ENCODE peak calls at places on chromosomes 7 and 10, in six cellular contexts. One of them, this sample, is unnamed. For H3K27me3, the result is how much of the 10 kb centered on the place peaks cover.

GRCh38 chr10:60846173-60846572 is 67.9 kb downstream of the CDK1 start:
- DNase-seq in tibial artery: no peak
- DNase-seq in dorsolateral prefrontal cortex: no peak
- DNase-seq in GM23248: peak
- DNase-seq in CD4-positive, alpha-beta memory T cell: no peak
- DNase-seq in upper lobe of right lung: no peak
- DNase-seq in this sample: no peak

GRCh38 chr10:1034758-1035157 is 9.1 kb upstream of the IDI2 start:
- DNase-seq in tibial artery: no peak
- DNase-seq in dorsolateral prefrontal cortex: no peak
- DNase-seq in GM23248: no peak
- DNase-seq in CD4-positive, alpha-beta memory T cell: no peak
- DNase-seq in upper lobe of right lung: no peak
- DNase-seq in this sample: no peak

GRCh38 chr7:84412161-84412969 is 217.8 kb upstream of the SEMA3A start:
- DNase-seq in tibial artery: no peak
- DNase-seq in dorsolateral prefrontal cortex: no peak
- DNase-seq in GM23248: peak
- DNase-seq in CD4-positive, alpha-beta memory T cell: no peak
- DNase-seq in upper lobe of right lung: no peak
- DNase-seq in this sample: no peak

GRCh38 chr7:151109094-151110048 is 23.1 kb downstream of the AGAP3 start:
- DNase-seq in tibial artery: no peak
- DNase-seq in dorsolateral prefrontal cortex: no peak
- DNase-seq in GM23248: peak
- DNase-seq in CD4-positive, alpha-beta memory T cell: peak
- DNase-seq in upper lobe of right lung: no peak
- DNase-seq in this sample: no peak

GRCh38 chr10:67884842-67885680 is 605 bp downstream of the SIRT1 start:
- DNase-seq in tibial artery: peak
- DNase-seq in dorsolateral prefrontal cortex: peak
- DNase-seq in GM23248: peak
- DNase-seq in CD4-positive, alpha-beta memory T cell: peak
- DNase-seq in upper lobe of right lung: peak
- DNase-seq in this sample: peak

GRCh38 chr10:25493122-25493893 is 318.5 kb downstream of the GPR158 start:
- DNase-seq in tibial artery: no peak
- DNase-seq in dorsolateral prefrontal cortex: no peak
- DNase-seq in GM23248: peak
- DNase-seq in CD4-positive, alpha-beta memory T cell: no peak
- DNase-seq in upper lobe of right lung: no peak
- DNase-seq in this sample: no peak

GRCh38 chr10:24358022-24358421 is 149.1 kb downstream of the KIAA1217 start:
- DNase-seq in tibial artery: no peak
- DNase-seq in dorsolateral prefrontal cortex: no peak
- DNase-seq in GM23248: no peak
- DNase-seq in CD4-positive, alpha-beta memory T cell: no peak
- DNase-seq in upper lobe of right lung: no peak
- DNase-seq in this sample: no peak

GRCh38 chr10:3172081-3172445 is 519 bp downstream of the PITRM1 start:
- DNase-seq in tibial artery: no peak
- DNase-seq in dorsolateral prefrontal cortex: no peak
- DNase-seq in GM23248: peak
- DNase-seq in CD4-positive, alpha-beta memory T cell: no peak
- DNase-seq in upper lobe of right lung: peak
- DNase-seq in this sample: no peak

GRCh38 chr10:124231188-124232135 is 138.1 kb upstream of the CHST15 start:
- DNase-seq in tibial artery: no peak
- DNase-seq in dorsolateral prefrontal cortex: no peak
- DNase-seq in GM23248: no peak
- DNase-seq in CD4-positive, alpha-beta memory T cell: peak
- DNase-seq in upper lobe of right lung: no peak
- DNase-seq in this sample: no peak

GRCh38 chr7:22430457-22430856 is 69.5 kb downstream of the STEAP1B start:
- DNase-seq in tibial artery: no peak
- DNase-seq in dorsolateral prefrontal cortex: no peak
- DNase-seq in GM23248: peak
- DNase-seq in CD4-positive, alpha-beta memory T cell: no peak
- DNase-seq in upper lobe of right lung: no peak
- DNase-seq in this sample: no peak

GRCh38 chr7:26083113-26083512 is 68.9 kb upstream of the NFE2L3 start:
- DNase-seq in tibial artery: no peak
- DNase-seq in dorsolateral prefrontal cortex: no peak
- DNase-seq in GM23248: peak
- DNase-seq in CD4-positive, alpha-beta memory T cell: no peak
- DNase-seq in upper lobe of right lung: no peak
- DNase-seq in this sample: no peak

GRCh38 chr7:90222811-90223725 is 11.5 kb downstream of the STEAP2 start:
- DNase-seq in tibial artery: peak
- DNase-seq in dorsolateral prefrontal cortex: no peak
- DNase-seq in GM23248: peak
- DNase-seq in CD4-positive, alpha-beta memory T cell: no peak
- DNase-seq in upper lobe of right lung: no peak
- DNase-seq in this sample: no peak

GRCh38 chr7:73507556-73507955 is 14.5 kb downstream of the BAZ1B start:
- DNase-seq in tibial artery: no peak
- DNase-seq in dorsolateral prefrontal cortex: no peak
- DNase-seq in GM23248: peak
- DNase-seq in CD4-positive, alpha-beta memory T cell: no peak
- DNase-seq in upper lobe of right lung: no peak
- DNase-seq in this sample: no peak

GRCh38 chr7:55552320-55553086 is 19.8 kb downstream of the VOPP1 start:
- DNase-seq in tibial artery: no peak
- DNase-seq in dorsolateral prefrontal cortex: no peak
- DNase-seq in GM23248: peak
- DNase-seq in CD4-positive, alpha-beta memory T cell: no peak
- DNase-seq in upper lobe of right lung: no peak
- DNase-seq in this sample: no peak

GRCh38 chr10:129417882-129418281 is 49.2 kb upstream of the MGMT start:
- DNase-seq in tibial artery: no peak
- DNase-seq in dorsolateral prefrontal cortex: no peak
- DNase-seq in GM23248: peak
- DNase-seq in CD4-positive, alpha-beta memory T cell: no peak
- DNase-seq in upper lobe of right lung: no peak
- DNase-seq in this sample: no peak

GRCh38 chr10:47039558-47039905 is 128.3 kb downstream of the PTPN20 start:
- DNase-seq in tibial artery: no peak
- DNase-seq in dorsolateral prefrontal cortex: no peak
- DNase-seq in GM23248: no peak
- DNase-seq in CD4-positive, alpha-beta memory T cell: no peak
- DNase-seq in upper lobe of right lung: no peak
- DNase-seq in this sample: no peak

GRCh38 chr10:114304566-114305421 is 65.7 kb downstream of the VWA2 start:
- DNase-seq in tibial artery: no peak
- DNase-seq in dorsolateral prefrontal cortex: no peak
- DNase-seq in GM23248: peak
- DNase-seq in CD4-positive, alpha-beta memory T cell: peak
- DNase-seq in upper lobe of right lung: peak
- DNase-seq in this sample: peak

GRCh38 chr7:91941450-91941849 is 788 bp downstream of the AKAP9 start:
- DNase-seq in tibial artery: peak
- DNase-seq in dorsolateral prefrontal cortex: peak
- DNase-seq in GM23248: peak
- DNase-seq in CD4-positive, alpha-beta memory T cell: peak
- DNase-seq in upper lobe of right lung: no peak
- DNase-seq in this sample: peak

GRCh38 chr10:68700193-68700592 is 20.8 kb upstream of the CCAR1 start:
- DNase-seq in tibial artery: no peak
- DNase-seq in dorsolateral prefrontal cortex: no peak
- DNase-seq in GM23248: no peak
- DNase-seq in CD4-positive, alpha-beta memory T cell: no peak
- DNase-seq in upper lobe of right lung: no peak
- DNase-seq in this sample: no peak

GRCh38 chr10:110503528-110504110 is 5.9 kb downstream of the DUSP5 start:
- DNase-seq in tibial artery: no peak
- DNase-seq in dorsolateral prefrontal cortex: no peak
- DNase-seq in GM23248: no peak
- DNase-seq in CD4-positive, alpha-beta memory T cell: no peak
- DNase-seq in upper lobe of right lung: no peak
- DNase-seq in this sample: no peak

GRCh38 chr10:68826764-68827591 is at the start of gene STOX1:
- DNase-seq in tibial artery: no peak
- DNase-seq in dorsolateral prefrontal cortex: peak
- DNase-seq in GM23248: peak
- DNase-seq in CD4-positive, alpha-beta memory T cell: peak
- DNase-seq in upper lobe of right lung: peak
- DNase-seq in this sample: peak

GRCh38 chr10:122149607-122150505 is 121.2 kb upstream of the BTBD16 start:
- DNase-seq in tibial artery: peak
- DNase-seq in dorsolateral prefrontal cortex: no peak
- DNase-seq in GM23248: peak
- DNase-seq in CD4-positive, alpha-beta memory T cell: no peak
- DNase-seq in upper lobe of right lung: no peak
- DNase-seq in this sample: no peak

GRCh38 chr10:35464805-35465456 is 128.6 kb downstream of the CCNY start:
- DNase-seq in tibial artery: no peak
- DNase-seq in dorsolateral prefrontal cortex: no peak
- DNase-seq in GM23248: peak
- DNase-seq in CD4-positive, alpha-beta memory T cell: no peak
- DNase-seq in upper lobe of right lung: no peak
- DNase-seq in this sample: no peak

GRCh38 chr10:114905450-114905849 is 32.5 kb upstream of the TRUB1 start:
- DNase-seq in tibial artery: no peak
- DNase-seq in dorsolateral prefrontal cortex: no peak
- DNase-seq in GM23248: peak
- DNase-seq in CD4-positive, alpha-beta memory T cell: no peak
- DNase-seq in upper lobe of right lung: no peak
- DNase-seq in this sample: no peak

GRCh38 chr10:12635127-12635541 is 285.8 kb downstream of the CAMK1D start:
- DNase-seq in tibial artery: no peak
- DNase-seq in dorsolateral prefrontal cortex: no peak
- DNase-seq in GM23248: peak
- DNase-seq in CD4-positive, alpha-beta memory T cell: peak
- DNase-seq in upper lobe of right lung: no peak
- DNase-seq in this sample: no peak

GRCh38 chr10:75243426-75243825 is 7.7 kb upstream of the COMTD1 start:
- DNase-seq in tibial artery: no peak
- DNase-seq in dorsolateral prefrontal cortex: no peak
- DNase-seq in GM23248: no peak
- DNase-seq in CD4-positive, alpha-beta memory T cell: no peak
- DNase-seq in upper lobe of right lung: no peak
- DNase-seq in this sample: no peak

DNA sequence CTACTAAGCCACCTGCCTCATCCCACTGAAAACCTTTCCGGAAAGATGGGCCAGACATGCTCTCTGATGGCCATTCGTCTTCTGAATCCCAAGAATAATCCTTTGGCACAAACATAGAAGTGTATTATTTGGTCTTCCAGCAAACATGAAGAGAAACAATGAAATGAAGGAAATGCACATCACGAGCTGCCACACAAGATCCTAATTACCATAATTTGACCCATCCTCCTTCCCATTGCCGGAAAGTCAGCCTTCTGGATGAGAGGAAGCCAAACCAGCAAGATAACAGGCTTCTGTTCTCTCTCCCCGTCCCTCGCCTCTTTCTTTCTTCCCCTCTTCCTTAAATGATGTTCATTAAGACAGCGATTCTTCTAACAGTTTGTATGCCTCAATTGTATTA is 218.9 kb upstream of the KMT2E start:
- DNase-seq in tibial artery: no peak
- DNase-seq in dorsolateral prefrontal cortex: no peak
- DNase-seq in GM23248: no peak
- DNase-seq in CD4-positive, alpha-beta memory T cell: no peak
- DNase-seq in upper lobe of right lung: no peak
- DNase-seq in this sample: no peak
- H3K27me3 ChIP-seq in tibial artery: under half
- H3K27me3 ChIP-seq in dorsolateral prefrontal cortex: under half
- H3K27me3 ChIP-seq in GM23248: under half
- H3K27me3 ChIP-seq in CD4-positive, alpha-beta memory T cell: under half
- H3K27me3 ChIP-seq in upper lobe of right lung: under half
- H3K27me3 ChIP-seq in this sample: under half

GRCh38 chr7:23431596-23432284 is 38.6 kb downstream of the IGF2BP3 start:
- DNase-seq in tibial artery: no peak
- DNase-seq in dorsolateral prefrontal cortex: no peak
- DNase-seq in GM23248: no peak
- DNase-seq in CD4-positive, alpha-beta memory T cell: no peak
- DNase-seq in upper lobe of right lung: no peak
- DNase-seq in this sample: no peak
- H3K27ac ChIP-seq in tibial artery: no peak
- H3K27ac ChIP-seq in dorsolateral prefrontal cortex: no peak
- H3K27ac ChIP-seq in GM23248: peak
- H3K27ac ChIP-seq in CD4-positive, alpha-beta memory T cell: no peak
- H3K27ac ChIP-seq in upper lobe of right lung: no peak
- H3K27ac ChIP-seq in this sample: no peak

GRCh38 chr10:78893217-78893616 is 175.5 kb upstream of the ZMIZ1 start:
- DNase-seq in tibial artery: no peak
- DNase-seq in dorsolateral prefrontal cortex: no peak
- DNase-seq in GM23248: no peak
- DNase-seq in CD4-positive, alpha-beta memory T cell: no peak
- DNase-seq in upper lobe of right lung: no peak
- DNase-seq in this sample: no peak
- H3K27me3 ChIP-seq in tibial artery: under half
- H3K27me3 ChIP-seq in dorsolateral prefrontal cortex: under half
- H3K27me3 ChIP-seq in GM23248: under half
- H3K27me3 ChIP-seq in CD4-positive, alpha-beta memory T cell: under half
- H3K27me3 ChIP-seq in upper lobe of right lung: under half
- H3K27me3 ChIP-seq in this sample: under half

GRCh38 chr7:37311282-37311868 is 137.3 kb downstream of the ELMO1 start:
- DNase-seq in tibial artery: peak
- DNase-seq in dorsolateral prefrontal cortex: no peak
- DNase-seq in GM23248: peak
- DNase-seq in CD4-positive, alpha-beta memory T cell: peak
- DNase-seq in upper lobe of right lung: no peak
- DNase-seq in this sample: no peak
- H3K27ac ChIP-seq in tibial artery: no peak
- H3K27ac ChIP-seq in dorsolateral prefrontal cortex: peak
- H3K27ac ChIP-seq in GM23248: no peak
- H3K27ac ChIP-seq in CD4-positive, alpha-beta memory T cell: peak
- H3K27ac ChIP-seq in upper lobe of right lung: peak
- H3K27ac ChIP-seq in this sample: peak

GRCh38 chr7:95395755-95396135 is 430 bp downstream of the PON3 start:
- DNase-seq in tibial artery: no peak
- DNase-seq in dorsolateral prefrontal cortex: no peak
- DNase-seq in GM23248: no peak
- DNase-seq in CD4-positive, alpha-beta memory T cell: peak
- DNase-seq in upper lobe of right lung: no peak
- DNase-seq in this sample: no peak

GRCh38 chr7:95396136-95397032 is at the start of gene PON3:
- DNase-seq in tibial artery: no peak
- DNase-seq in dorsolateral prefrontal cortex: no peak
- DNase-seq in GM23248: peak
- DNase-seq in CD4-positive, alpha-beta memory T cell: no peak
- DNase-seq in upper lobe of right lung: peak
- DNase-seq in this sample: peak

GRCh38 chr7:95394370-95394769 is 1.8 kb downstream of the PON3 start:
- DNase-seq in tibial artery: no peak
- DNase-seq in dorsolateral prefrontal cortex: no peak
- DNase-seq in GM23248: no peak
- DNase-seq in CD4-positive, alpha-beta memory T cell: no peak
- DNase-seq in upper lobe of right lung: no peak
- DNase-seq in this sample: no peak

GRCh38 chr7:95398155-95398940 is 2.2 kb upstream of the PON3 start:
- DNase-seq in tibial artery: no peak
- DNase-seq in dorsolateral prefrontal cortex: no peak
- DNase-seq in GM23248: no peak
- DNase-seq in CD4-positive, alpha-beta memory T cell: no peak
- DNase-seq in upper lobe of right lung: no peak
- DNase-seq in this sample: no peak

GRCh38 chr7:95397381-95397780 is 1.2 kb upstream of the PON3 start:
- DNase-seq in tibial artery: no peak
- DNase-seq in dorsolateral prefrontal cortex: no peak
- DNase-seq in GM23248: no peak
- DNase-seq in CD4-positive, alpha-beta memory T cell: no peak
- DNase-seq in upper lobe of right lung: no peak
- DNase-seq in this sample: no peak
- H3K27me3 ChIP-seq in tibial artery: under half
- H3K27me3 ChIP-seq in dorsolateral prefrontal cortex: under half
- H3K27me3 ChIP-seq in GM23248: under half
- H3K27me3 ChIP-seq in CD4-positive, alpha-beta memory T cell: under half
- H3K27me3 ChIP-seq in upper lobe of right lung: under half
- H3K27me3 ChIP-seq in this sample: under half